ENCODE peak calls at places on chromosomes 7 and 10, in ten cellular contexts. One of them, this sample, is unnamed.

GRCh38 chr7:13144622-13145021 is 457.2 kb downstream of the ARL4A start:
- DNase-seq in DMS79: no peak
- DNase-seq in NCI-H2029: no peak
- DNase-seq in fibroblast of the conjunctiva: no peak
- DNase-seq in GM12865: no peak
- DNase-seq in AG08396: peak
- DNase-seq in AG10803: no peak
- DNase-seq in NCI-H2171 treated with DMSO at 0.1 percent for 48 hours: peak
- DNase-seq in right lobe of liver: no peak
- DNase-seq in hepatocyte: no peak
- DNase-seq in this sample: no peak

GRCh38 chr10:132876131-132876860 is 66.1 kb downstream of the CFAP46 start:
- DNase-seq in DMS79: no peak
- DNase-seq in NCI-H2029: no peak
- DNase-seq in fibroblast of the conjunctiva: no peak
- DNase-seq in GM12865: no peak
- DNase-seq in AG08396: no peak
- DNase-seq in AG10803: no peak
- DNase-seq in NCI-H2171 treated with DMSO at 0.1 percent for 48 hours: no peak
- DNase-seq in right lobe of liver: peak
- DNase-seq in hepatocyte: no peak
- DNase-seq in this sample: no peak

GRCh38 chr7:101402081-101402779 is 39.6 kb downstream of the COL26A1 start:
- DNase-seq in DMS79: no peak
- DNase-seq in NCI-H2029: no peak
- DNase-seq in fibroblast of the conjunctiva: no peak
- DNase-seq in GM12865: no peak
- DNase-seq in AG08396: peak
- DNase-seq in AG10803: peak
- DNase-seq in NCI-H2171 treated with DMSO at 0.1 percent for 48 hours: no peak
- DNase-seq in right lobe of liver: no peak
- DNase-seq in hepatocyte: peak
- DNase-seq in this sample: peak

GRCh38 chr10:99660662-99661369 is 1.5 kb downstream of the ENTPD7 start:
- DNase-seq in DMS79: no peak
- DNase-seq in NCI-H2029: no peak
- DNase-seq in fibroblast of the conjunctiva: no peak
- DNase-seq in GM12865: no peak
- DNase-seq in AG08396: peak
- DNase-seq in AG10803: peak
- DNase-seq in NCI-H2171 treated with DMSO at 0.1 percent for 48 hours: no peak
- DNase-seq in right lobe of liver: no peak
- DNase-seq in hepatocyte: no peak
- DNase-seq in this sample: no peak

GRCh38 chr7:105924950-105925349 is 38.1 kb upstream of the CDHR3 start:
- DNase-seq in DMS79: no peak
- DNase-seq in NCI-H2029: no peak
- DNase-seq in fibroblast of the conjunctiva: no peak
- DNase-seq in GM12865: peak
- DNase-seq in AG08396: no peak
- DNase-seq in AG10803: peak
- DNase-seq in NCI-H2171 treated with DMSO at 0.1 percent for 48 hours: no peak
- DNase-seq in right lobe of liver: no peak
- DNase-seq in hepatocyte: no peak
- DNase-seq in this sample: no peak

GRCh38 chr7:40220421-40220911 is 85.7 kb downstream of the SUGCT start:
- DNase-seq in DMS79: no peak
- DNase-seq in NCI-H2029: no peak
- DNase-seq in fibroblast of the conjunctiva: no peak
- DNase-seq in GM12865: no peak
- DNase-seq in AG08396: no peak
- DNase-seq in AG10803: peak
- DNase-seq in NCI-H2171 treated with DMSO at 0.1 percent for 48 hours: no peak
- DNase-seq in right lobe of liver: no peak
- DNase-seq in hepatocyte: no peak
- DNase-seq in this sample: peak

GRCh38 chr10:97926055-97926454 is 76.4 kb downstream of the GOLGA7B start:
- DNase-seq in DMS79: no peak
- DNase-seq in NCI-H2029: no peak
- DNase-seq in fibroblast of the conjunctiva: no peak
- DNase-seq in GM12865: no peak
- DNase-seq in AG08396: no peak
- DNase-seq in AG10803: no peak
- DNase-seq in NCI-H2171 treated with DMSO at 0.1 percent for 48 hours: no peak
- DNase-seq in right lobe of liver: no peak
- DNase-seq in hepatocyte: no peak
- DNase-seq in this sample: no peak

GRCh38 chr10:9853405-9854010 is 1164.2 kb upstream of the CELF2 start:
- DNase-seq in DMS79: no peak
- DNase-seq in NCI-H2029: no peak
- DNase-seq in fibroblast of the conjunctiva: peak
- DNase-seq in GM12865: no peak
- DNase-seq in AG08396: no peak
- DNase-seq in AG10803: no peak
- DNase-seq in NCI-H2171 treated with DMSO at 0.1 percent for 48 hours: no peak
- DNase-seq in right lobe of liver: no peak
- DNase-seq in hepatocyte: no peak
- DNase-seq in this sample: peak

GRCh38 chr7:27175626-27176342 is 1.7 kb upstream of the HOXA10 start:
- DNase-seq in DMS79: no peak
- DNase-seq in NCI-H2029: no peak
- DNase-seq in fibroblast of the conjunctiva: no peak
- DNase-seq in GM12865: no peak
- DNase-seq in AG08396: no peak
- DNase-seq in AG10803: no peak
- DNase-seq in NCI-H2171 treated with DMSO at 0.1 percent for 48 hours: no peak
- DNase-seq in right lobe of liver: peak
- DNase-seq in hepatocyte: no peak
- DNase-seq in this sample: peak

GRCh38 chr10:71220689-71221540 is 8.5 kb downstream of the UNC5B start:
- DNase-seq in DMS79: no peak
- DNase-seq in NCI-H2029: no peak
- DNase-seq in fibroblast of the conjunctiva: no peak
- DNase-seq in GM12865: no peak
- DNase-seq in AG08396: no peak
- DNase-seq in AG10803: no peak
- DNase-seq in NCI-H2171 treated with DMSO at 0.1 percent for 48 hours: no peak
- DNase-seq in right lobe of liver: no peak
- DNase-seq in hepatocyte: no peak
- DNase-seq in this sample: no peak

GRCh38 chr7:38215115-38215514 is 37.1 kb downstream of the STARD3NL start:
- DNase-seq in DMS79: no peak
- DNase-seq in NCI-H2029: no peak
- DNase-seq in fibroblast of the conjunctiva: no peak
- DNase-seq in GM12865: no peak
- DNase-seq in AG08396: no peak
- DNase-seq in AG10803: no peak
- DNase-seq in NCI-H2171 treated with DMSO at 0.1 percent for 48 hours: no peak
- DNase-seq in right lobe of liver: no peak
- DNase-seq in hepatocyte: peak
- DNase-seq in this sample: no peak

GRCh38 chr10:116669080-116669479 is 48.3 kb downstream of the PNLIPRP2 start:
- DNase-seq in DMS79: no peak
- DNase-seq in NCI-H2029: no peak
- DNase-seq in fibroblast of the conjunctiva: no peak
- DNase-seq in GM12865: no peak
- DNase-seq in AG08396: no peak
- DNase-seq in AG10803: no peak
- DNase-seq in NCI-H2171 treated with DMSO at 0.1 percent for 48 hours: no peak
- DNase-seq in right lobe of liver: no peak
- DNase-seq in hepatocyte: no peak
- DNase-seq in this sample: peak

GRCh38 chr10:47243791-47244190 is 56.2 kb upstream of the GDF10 start:
- DNase-seq in DMS79: no peak
- DNase-seq in NCI-H2029: no peak
- DNase-seq in fibroblast of the conjunctiva: no peak
- DNase-seq in GM12865: no peak
- DNase-seq in AG08396: no peak
- DNase-seq in AG10803: peak
- DNase-seq in NCI-H2171 treated with DMSO at 0.1 percent for 48 hours: peak
- DNase-seq in right lobe of liver: no peak
- DNase-seq in hepatocyte: no peak
- DNase-seq in this sample: peak

GRCh38 chr10:3976718-3977117 is 191.7 kb upstream of the KLF6 start:
- DNase-seq in DMS79: no peak
- DNase-seq in NCI-H2029: no peak
- DNase-seq in fibroblast of the conjunctiva: no peak
- DNase-seq in GM12865: peak
- DNase-seq in AG08396: no peak
- DNase-seq in AG10803: no peak
- DNase-seq in NCI-H2171 treated with DMSO at 0.1 percent for 48 hours: no peak
- DNase-seq in right lobe of liver: no peak
- DNase-seq in hepatocyte: no peak
- DNase-seq in this sample: no peak

GRCh38 chr7:151012921-151013347 is 11.4 kb downstream of the ATG9B start:
- DNase-seq in DMS79: no peak
- DNase-seq in NCI-H2029: no peak
- DNase-seq in fibroblast of the conjunctiva: no peak
- DNase-seq in GM12865: no peak
- DNase-seq in AG08396: peak
- DNase-seq in AG10803: peak
- DNase-seq in NCI-H2171 treated with DMSO at 0.1 percent for 48 hours: no peak
- DNase-seq in right lobe of liver: no peak
- DNase-seq in hepatocyte: peak
- DNase-seq in this sample: peak

GRCh38 chr10:63137306-63137705 is 4.2 kb downstream of the NRBF2 start:
- DNase-seq in DMS79: no peak
- DNase-seq in NCI-H2029: no peak
- DNase-seq in fibroblast of the conjunctiva: no peak
- DNase-seq in GM12865: peak
- DNase-seq in AG08396: peak
- DNase-seq in AG10803: peak
- DNase-seq in NCI-H2171 treated with DMSO at 0.1 percent for 48 hours: no peak
- DNase-seq in right lobe of liver: no peak
- DNase-seq in hepatocyte: peak
- DNase-seq in this sample: peak

GRCh38 chr7:155807805-155808550 is 4.3 kb downstream of the SHH start:
- DNase-seq in DMS79: no peak
- DNase-seq in NCI-H2029: no peak
- DNase-seq in fibroblast of the conjunctiva: no peak
- DNase-seq in GM12865: no peak
- DNase-seq in AG08396: no peak
- DNase-seq in AG10803: no peak
- DNase-seq in NCI-H2171 treated with DMSO at 0.1 percent for 48 hours: no peak
- DNase-seq in right lobe of liver: peak
- DNase-seq in hepatocyte: peak
- DNase-seq in this sample: no peak

GRCh38 chr7:42156541-42156865 is 80.5 kb downstream of the GLI3 start:
- DNase-seq in DMS79: no peak
- DNase-seq in NCI-H2029: no peak
- DNase-seq in fibroblast of the conjunctiva: no peak
- DNase-seq in GM12865: no peak
- DNase-seq in AG08396: no peak
- DNase-seq in AG10803: no peak
- DNase-seq in NCI-H2171 treated with DMSO at 0.1 percent for 48 hours: no peak
- DNase-seq in right lobe of liver: no peak
- DNase-seq in hepatocyte: no peak
- DNase-seq in this sample: peak

GRCh38 chr7:133858311-133858710 is 268.8 kb upstream of the LRGUK start:
- DNase-seq in DMS79: no peak
- DNase-seq in NCI-H2029: no peak
- DNase-seq in fibroblast of the conjunctiva: no peak
- DNase-seq in GM12865: no peak
- DNase-seq in AG08396: no peak
- DNase-seq in AG10803: no peak
- DNase-seq in NCI-H2171 treated with DMSO at 0.1 percent for 48 hours: no peak
- DNase-seq in right lobe of liver: no peak
- DNase-seq in hepatocyte: no peak
- DNase-seq in this sample: no peak

GRCh38 chr10:106401161-106401560 is 763.3 kb downstream of the SORCS1 start:
- DNase-seq in DMS79: no peak
- DNase-seq in NCI-H2029: no peak
- DNase-seq in fibroblast of the conjunctiva: no peak
- DNase-seq in GM12865: no peak
- DNase-seq in AG08396: no peak
- DNase-seq in AG10803: no peak
- DNase-seq in NCI-H2171 treated with DMSO at 0.1 percent for 48 hours: no peak
- DNase-seq in right lobe of liver: no peak
- DNase-seq in hepatocyte: no peak
- DNase-seq in this sample: no peak

GRCh38 chr10:82037076-82037475 is 162.1 kb downstream of the NRG3 start:
- DNase-seq in DMS79: no peak
- DNase-seq in NCI-H2029: no peak
- DNase-seq in fibroblast of the conjunctiva: no peak
- DNase-seq in GM12865: no peak
- DNase-seq in AG08396: no peak
- DNase-seq in AG10803: no peak
- DNase-seq in NCI-H2171 treated with DMSO at 0.1 percent for 48 hours: no peak
- DNase-seq in right lobe of liver: no peak
- DNase-seq in hepatocyte: no peak
- DNase-seq in this sample: no peak

GRCh38 chr10:91743460-91743859 is 54.8 kb upstream of the TNKS2 start:
- DNase-seq in DMS79: no peak
- DNase-seq in NCI-H2029: no peak
- DNase-seq in fibroblast of the conjunctiva: no peak
- DNase-seq in GM12865: no peak
- DNase-seq in AG08396: no peak
- DNase-seq in AG10803: no peak
- DNase-seq in NCI-H2171 treated with DMSO at 0.1 percent for 48 hours: no peak
- DNase-seq in right lobe of liver: no peak
- DNase-seq in hepatocyte: no peak
- DNase-seq in this sample: no peak

GRCh38 chr10:71127019-71127534 is 85.3 kb upstream of the UNC5B start:
- DNase-seq in DMS79: no peak
- DNase-seq in NCI-H2029: no peak
- DNase-seq in fibroblast of the conjunctiva: no peak
- DNase-seq in GM12865: no peak
- DNase-seq in AG08396: no peak
- DNase-seq in AG10803: no peak
- DNase-seq in NCI-H2171 treated with DMSO at 0.1 percent for 48 hours: no peak
- DNase-seq in right lobe of liver: no peak
- DNase-seq in hepatocyte: peak
- DNase-seq in this sample: peak

GRCh38 chr7:2109936-2110585 is 122.7 kb downstream of the MAD1L1 start:
- DNase-seq in DMS79: no peak
- DNase-seq in NCI-H2029: no peak
- DNase-seq in fibroblast of the conjunctiva: peak
- DNase-seq in GM12865: peak
- DNase-seq in AG08396: peak
- DNase-seq in AG10803: peak
- DNase-seq in NCI-H2171 treated with DMSO at 0.1 percent for 48 hours: peak
- DNase-seq in right lobe of liver: no peak
- DNase-seq in hepatocyte: peak
- DNase-seq in this sample: peak

GRCh38 chr7:18995811-18996400 is 121.5 kb downstream of the TWIST1 start:
- DNase-seq in DMS79: no peak
- DNase-seq in NCI-H2029: no peak
- DNase-seq in fibroblast of the conjunctiva: no peak
- DNase-seq in GM12865: no peak
- DNase-seq in AG08396: no peak
- DNase-seq in AG10803: no peak
- DNase-seq in NCI-H2171 treated with DMSO at 0.1 percent for 48 hours: no peak
- DNase-seq in right lobe of liver: no peak
- DNase-seq in hepatocyte: peak
- DNase-seq in this sample: no peak

GRCh38 chr10:42304341-42304740 is 334.0 kb downstream of the ZNF33B start:
- DNase-seq in DMS79: no peak
- DNase-seq in NCI-H2029: no peak
- DNase-seq in fibroblast of the conjunctiva: no peak
- DNase-seq in GM12865: no peak
- DNase-seq in AG08396: no peak
- DNase-seq in AG10803: no peak
- DNase-seq in NCI-H2171 treated with DMSO at 0.1 percent for 48 hours: no peak
- DNase-seq in right lobe of liver: no peak
- DNase-seq in hepatocyte: no peak
- DNase-seq in this sample: no peak

GRCh38 chr10:77501846-77502251 is 135.8 kb downstream of the KCNMA1 start:
- DNase-seq in DMS79: no peak
- DNase-seq in NCI-H2029: no peak
- DNase-seq in fibroblast of the conjunctiva: no peak
- DNase-seq in GM12865: peak
- DNase-seq in AG08396: no peak
- DNase-seq in AG10803: peak
- DNase-seq in NCI-H2171 treated with DMSO at 0.1 percent for 48 hours: no peak
- DNase-seq in right lobe of liver: no peak
- DNase-seq in hepatocyte: no peak
- DNase-seq in this sample: no peak

GRCh38 chr10:99676435-99676834 is 17.1 kb downstream of the ENTPD7 start:
- DNase-seq in DMS79: no peak
- DNase-seq in NCI-H2029: no peak
- DNase-seq in fibroblast of the conjunctiva: no peak
- DNase-seq in GM12865: no peak
- DNase-seq in AG08396: peak
- DNase-seq in AG10803: peak
- DNase-seq in NCI-H2171 treated with DMSO at 0.1 percent for 48 hours: no peak
- DNase-seq in right lobe of liver: no peak
- DNase-seq in hepatocyte: no peak
- DNase-seq in this sample: peak

This sample was measured in GM03348.